ENCODE peak calls at places on chromosome 10, in eight cellular contexts. D is heart right ventricle, M is psoas muscle, Q is hepatocyte, I is heart left ventricle, B is adrenal gland, K is HCT116, X is fibroblast of lung. L is an unnamed sample.

GRCh38 chr10:29119374-29119773 is 169.5 kb upstream of the LYZL1 start:
- DNase-seq in Q (peak; percentile 62), B (peak; percentile 31), K (peak; percentile 29), M (no peak), I (peak; percentile 34), X (no peak), D (peak; percentile 23), L (no peak)

GRCh38 chr10:13671874-13672273 is 85.1 kb downstream of the PRPF18 start:
- DNase-seq in X (no peak), B (no peak), M (no peak), K (no peak), Q (no peak), I (no peak), D (no peak), L (no peak)

GRCh38 chr10:50987934-50988333 is 86.4 kb upstream of the PRKG1 start:
- DNase-seq in Q (no peak), X (no peak), D (no peak), M (no peak), B (no peak), I (no peak), K (no peak), L (no peak)

GRCh38 chr10:43377393-43377883 is 6.0 kb downstream of the FXYD4 start:
- DNase-seq in Q (peak; percentile 66), X (no peak), M (no peak), I (no peak), B (no peak), D (no peak), K (peak; percentile 55), L (no peak)

GRCh38 chr10:42962120-42962901 is 114.6 kb upstream of the RET start:
- DNase-seq in D (peak; percentile 60), K (no peak), X (no peak), I (peak; percentile 74), Q (no peak), B (peak; percentile 30), M (no peak), L (peak; percentile 53)

GRCh38 chr10:90481326-90481923 is 376.4 kb downstream of the HTR7 start:
- DNase-seq in M (no peak), K (no peak), D (no peak), B (no peak), Q (no peak), X (no peak), I (no peak), L (no peak)

GRCh38 chr10:131691481-131692090 is 209.2 kb upstream of the PPP2R2D start:
- DNase-seq in K (no peak), M (no peak), I (no peak), B (no peak), X (no peak), D (no peak), Q (no peak), L (no peak)

GRCh38 chr10:21083861-21084260 is 186.8 kb upstream of the NEBL start:
- DNase-seq in B (no peak), K (no peak), X (no peak), M (no peak), Q (no peak), D (no peak), I (no peak), L (no peak)

GRCh38 chr10:57699944-57700343 is 567.8 kb downstream of the IPMK start:
- DNase-seq in I (no peak), B (peak; percentile 7), M (no peak), X (peak; percentile 27), D (no peak), K (no peak), Q (no peak), L (no peak)

GRCh38 chr10:131726460-131726861 is 174.3 kb upstream of the PPP2R2D start:
- DNase-seq in X (no peak), M (peak; percentile 40), Q (peak; percentile 67), I (peak; percentile 67), B (peak; percentile 82), K (no peak), D (peak; percentile 50), L (peak; percentile 61)

GRCh38 chr10:120465138-120465537 is 8.1 kb downstream of the PLPP4 start:
- DNase-seq in Q (no peak), M (no peak), K (no peak), D (no peak), X (no peak), B (no peak), I (no peak), L (no peak)

GRCh38 chr10:6012506-6012905 is 35.2 kb upstream of the IL15RA start:
- DNase-seq in X (no peak), Q (no peak), K (no peak), M (no peak), I (no peak), B (no peak), D (no peak), L (no peak)

GRCh38 chr10:125341611-125342010 is 181.2 kb upstream of the CTBP2 start:
- DNase-seq in X (no peak), M (no peak), K (no peak), Q (no peak), I (no peak), D (no peak), B (no peak), L (no peak)

GRCh38 chr10:125343118-125343752 is 182.9 kb upstream of the CTBP2 start:
- DNase-seq in Q (peak; percentile 19), B (peak; percentile 36), X (peak; percentile 16), D (no peak), K (peak; percentile 51), M (no peak), I (no peak), L (no peak)

GRCh38 chr10:125348536-125348935 is 188.2 kb upstream of the CTBP2 start:
- DNase-seq in M (no peak), I (no peak), B (no peak), K (no peak), Q (no peak), D (no peak), X (no peak), L (no peak)

GRCh38 chr10:125340871-125341270 is 180.5 kb upstream of the CTBP2 start:
- DNase-seq in D (no peak), I (no peak), M (no peak), B (no peak), Q (no peak), K (no peak), X (peak; percentile 5), L (no peak)

GRCh38 chr10:125344573-125345121 is 184.3 kb upstream of the CTBP2 start:
- DNase-seq in X (no peak), M (no peak), B (no peak), I (no peak), Q (peak; percentile 28), D (no peak), K (no peak), L (no peak)
- TF ChIP-seq CTCF in X (peak; percentile 15), M (no peak), B (no peak), I (no peak), Q (no peak), D (no peak), K (no peak), L (no peak)

DNA sequence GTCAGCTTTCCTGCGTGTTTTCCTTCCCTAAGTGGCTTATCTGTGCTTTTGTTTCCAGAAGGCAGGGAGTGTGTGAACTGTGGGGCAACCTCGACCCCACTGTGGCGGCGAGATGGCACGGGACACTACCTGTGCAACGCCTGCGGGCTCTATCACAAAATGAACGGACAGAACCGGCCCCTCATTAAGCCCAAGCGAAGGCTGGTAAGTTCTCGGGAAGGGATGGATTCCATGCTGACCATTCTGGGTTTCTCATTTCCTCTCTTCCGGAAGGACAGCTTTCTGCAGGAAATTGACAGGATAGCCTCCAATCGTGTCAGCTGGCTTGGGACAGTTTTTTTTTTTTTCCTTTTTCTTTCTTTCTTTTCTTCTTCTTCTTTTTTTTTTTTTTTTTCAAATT is 9.4 kb downstream of the GATA3 start:
- DNase-seq in Q (no peak), I (no peak), D (no peak), K (no peak), M (no peak), X (no peak), B (no peak), L (no peak)
- H3K4me1 ChIP-seq in Q (peaks cover 11% of the 10 kb centered on the region), I (peaks cover 21% of the 10 kb centered on the region), D (peaks cover 27% of the 10 kb centered on the region), K (no peaks in the 10 kb centered on the region), M (no peaks in the 10 kb centered on the region), X (no peaks in the 10 kb centered on the region), B (peaks cover 14% of the 10 kb centered on the region), L (no peaks in the 10 kb centered on the region)

GRCh38 chr10:18571076-18571475 is 80.3 kb downstream of the NSUN6 start:
- DNase-seq in K (no peak), B (no peak), M (no peak), D (no peak), I (no peak), X (no peak), Q (no peak), L (no peak)

GRCh38 chr10:18565006-18565405 is 86.4 kb downstream of the NSUN6 start:
- DNase-seq in X (no peak), M (no peak), K (no peak), I (no peak), B (no peak), D (no peak), Q (no peak), L (no peak)

GRCh38 chr10:18566177-18566576 is 85.2 kb downstream of the NSUN6 start:
- DNase-seq in Q (no peak), I (no peak), X (no peak), K (no peak), D (no peak), M (no peak), B (no peak), L (no peak)

GRCh38 chr10:18563003-18563726 is 88.2 kb downstream of the NSUN6 start:
- DNase-seq in K (no peak), Q (no peak), I (no peak), M (no peak), B (no peak), X (no peak), D (no peak), L (no peak)

GRCh38 chr10:18567343-18567856 is 84.0 kb downstream of the NSUN6 start:
- DNase-seq in M (no peak), I (no peak), K (no peak), D (no peak), X (no peak), Q (no peak), B (no peak), L (no peak)
- H3K9me3 ChIP-seq in M (peaks cover 21% of the 10 kb centered on the region), I (peaks cover 46% of the 10 kb centered on the region), K (peaks cover 29% of the 10 kb centered on the region), D (peaks cover 92% of the 10 kb centered on the region), X (no peaks in the 10 kb centered on the region), Q (no peaks in the 10 kb centered on the region), B (no peaks in the 10 kb centered on the region), L (no peaks in the 10 kb centered on the region)

DNA sequence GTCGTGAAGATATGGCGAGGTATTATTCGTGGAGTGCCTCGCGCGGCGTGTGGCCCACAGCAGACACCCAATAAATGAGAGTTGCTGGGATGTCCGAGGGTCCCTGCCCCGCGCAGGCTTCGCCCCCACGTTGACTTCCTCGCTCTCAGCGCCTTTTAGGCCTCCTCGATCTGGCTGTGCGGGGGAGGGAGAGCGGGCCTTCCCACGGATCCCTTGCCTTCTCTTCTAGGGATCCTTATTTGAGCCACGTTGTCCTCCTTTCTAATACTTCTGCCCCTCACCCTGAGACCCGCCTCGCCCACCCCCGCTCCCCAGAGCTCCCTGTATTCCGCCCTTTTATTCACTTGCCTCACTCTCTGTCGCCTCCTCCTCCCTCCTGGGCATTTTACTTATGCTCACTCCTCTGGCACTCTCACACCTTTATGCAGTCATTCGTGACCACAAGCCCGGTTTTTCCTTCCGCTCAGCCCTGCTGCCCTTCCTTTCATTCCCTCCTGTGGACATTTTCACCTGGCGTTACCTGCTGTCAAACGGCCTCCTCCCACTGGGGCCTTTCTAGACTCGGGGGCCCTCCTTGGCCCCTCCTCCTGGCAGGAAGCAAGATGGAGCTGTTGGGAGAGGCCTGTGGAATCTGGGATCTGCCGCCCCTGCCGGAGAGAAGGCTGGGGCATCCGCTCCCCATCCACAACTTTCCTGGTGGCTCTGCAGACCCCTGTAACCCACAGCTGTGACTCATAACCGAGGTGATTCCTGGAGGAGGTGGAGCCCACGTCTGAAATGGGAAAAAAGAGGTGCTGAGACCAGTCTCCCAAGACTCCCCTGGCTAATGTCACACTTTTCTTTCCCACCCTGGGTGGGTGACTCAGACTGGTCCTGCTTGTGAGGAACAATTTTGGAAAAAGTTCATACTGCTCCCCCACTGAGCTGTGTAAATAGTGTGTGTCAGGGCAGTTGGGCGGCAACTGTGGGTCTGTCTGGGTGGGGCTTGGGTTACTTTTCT is 1.0 kb downstream of the VCL start:
- DNase-seq in I (peak; percentile 71), M (peak; percentile 62), X (peak; percentile 91), B (peak; percentile 27), D (peak; percentile 71), Q (peak; percentile 88), K (peak; percentile 34), L (peak; percentile 79)
- TF ChIP-seq CTCF in I (peak; percentile 45), M (peak; percentile 46), X (peak; percentile 61), B (peak; percentile 48), D (peak; percentile 71), Q (peak; percentile 50), K (peak; percentile 59), L (peak; percentile 57)